ENCODE peak calls at places on chromosomes 6 and 20, in eight cellular contexts. W is CD8-positive, alpha-beta T cell; J is RWPE1; E is A673; K is A549; D is brain microvascular endothelial cell; I is HL-60; Z is BJ. T is an unnamed sample.

GRCh38 chr6:144469144-144469575 is 184.0 kb downstream of the UTRN start:
- DNase-seq in W (no peak), J (no peak), E (no peak), K (no peak), D (no peak), I (no peak), Z (no peak), T (no peak)

GRCh38 chr6:55617272-55617671 is 38.3 kb upstream of the HMGCLL1 start:
- DNase-seq in W (no peak), J (peak; percentile 7), E (peak; percentile 74), K (no peak), D (peak; percentile 42), I (peak; percentile 14), Z (no peak), T (peak; percentile 57)

GRCh38 chr6:53725791-53726575 is 60.4 kb upstream of the KLHL31 start:
- DNase-seq in W (peak; percentile 84), J (peak; percentile 71), E (peak; percentile 85), K (peak; percentile 66), D (peak; percentile 45), I (peak; percentile 73), Z (no peak), T (peak; percentile 87)

GRCh38 chr6:53496797-53497196 is 48.1 kb downstream of the GCLC start:
- DNase-seq in W (no peak), J (peak; percentile 77), E (no peak), K (peak; percentile 32), D (peak; percentile 87), I (no peak), Z (peak; percentile 48), T (peak; percentile 49)

GRCh38 chr6:1770435-1770843 is 160.7 kb downstream of the FOXC1 start:
- DNase-seq in W (peak; percentile 69), J (no peak), E (no peak), K (no peak), D (peak; percentile 18), I (no peak), Z (no peak), T (no peak)

GRCh38 chr6:130602151-130602770 is 224.9 kb upstream of the SMLR1 start:
- DNase-seq in W (no peak), J (peak; percentile 97), E (peak; percentile 96), K (peak; percentile 3), D (peak; percentile 96), I (no peak), Z (peak; percentile 92), T (peak; percentile 50)

GRCh38 chr6:130324657-130325056 is 41.2 kb upstream of the TMEM200A start:
- DNase-seq in W (no peak), J (no peak), E (no peak), K (no peak), D (peak; percentile 74), I (no peak), Z (no peak), T (no peak)

GRCh38 chr20:25177890-25178321 is 17.6 kb upstream of the ENTPD6 start:
- DNase-seq in W (no peak), J (peak; percentile 68), E (no peak), K (no peak), D (no peak), I (no peak), Z (no peak), T (no peak)

GRCh38 chr20:4637081-4637797 is 84.5 kb upstream of the PRND start:
- DNase-seq in W (no peak), J (peak; percentile 48), E (peak; percentile 49), K (no peak), D (no peak), I (no peak), Z (no peak), T (peak; percentile 19)

GRCh38 chr6:33428219-33428890 is 8.5 kb downstream of the SYNGAP1 start:
- DNase-seq in W (peak; percentile 62), J (peak; percentile 79), E (peak; percentile 59), K (peak; percentile 83), D (peak; percentile 35), I (peak; percentile 70), Z (no peak), T (peak; percentile 67)
- TF ChIP-seq CTCF in W (peak; percentile 61), J (peak; percentile 25), E (peak; percentile 44), K (no peak), D (peak; percentile 65), I (peak; percentile 2), Z (peak; percentile 34), T (no peak)

DNA sequence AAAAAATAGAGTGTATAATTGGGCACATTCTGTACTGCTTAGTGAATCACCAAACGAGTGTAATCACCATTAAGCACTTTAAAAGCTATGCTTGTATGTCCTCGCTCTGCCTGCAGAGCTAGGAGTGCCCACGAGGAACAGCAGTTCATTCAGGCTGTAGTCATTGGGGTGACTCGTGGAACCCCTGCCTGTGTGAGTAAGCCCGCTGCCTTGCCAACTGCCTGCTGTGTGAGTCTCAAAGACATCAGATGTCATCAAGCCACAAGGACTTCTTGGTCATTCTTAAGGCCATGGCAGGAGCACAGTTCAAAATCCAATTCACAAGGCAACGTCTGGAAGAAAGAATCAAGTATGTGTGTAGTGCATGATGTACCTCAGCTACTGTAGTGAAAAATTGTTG is 60.4 kb downstream of the FOXO3 start:
- DNase-seq in W (no peak), J (peak; percentile 45), E (peak; percentile 36), K (no peak), D (peak; percentile 88), I (no peak), Z (peak; percentile 37), T (no peak)
- TF ChIP-seq CTCF in W (no peak), J (no peak), E (no peak), K (no peak), D (peak; percentile 44), I (no peak), Z (peak; percentile 16), T (no peak)

GRCh38 chr6:132764370-132764769 is 6.7 kb upstream of the VNN2 start:
- DNase-seq in W (no peak), J (peak; percentile 73), E (peak; percentile 34), K (peak; percentile 10), D (peak; percentile 41), I (no peak), Z (peak; percentile 41), T (peak; percentile 61)
- TF ChIP-seq CTCF in W (no peak), J (no peak), E (no peak), K (no peak), D (no peak), I (no peak), Z (no peak), T (no peak)

DNA sequence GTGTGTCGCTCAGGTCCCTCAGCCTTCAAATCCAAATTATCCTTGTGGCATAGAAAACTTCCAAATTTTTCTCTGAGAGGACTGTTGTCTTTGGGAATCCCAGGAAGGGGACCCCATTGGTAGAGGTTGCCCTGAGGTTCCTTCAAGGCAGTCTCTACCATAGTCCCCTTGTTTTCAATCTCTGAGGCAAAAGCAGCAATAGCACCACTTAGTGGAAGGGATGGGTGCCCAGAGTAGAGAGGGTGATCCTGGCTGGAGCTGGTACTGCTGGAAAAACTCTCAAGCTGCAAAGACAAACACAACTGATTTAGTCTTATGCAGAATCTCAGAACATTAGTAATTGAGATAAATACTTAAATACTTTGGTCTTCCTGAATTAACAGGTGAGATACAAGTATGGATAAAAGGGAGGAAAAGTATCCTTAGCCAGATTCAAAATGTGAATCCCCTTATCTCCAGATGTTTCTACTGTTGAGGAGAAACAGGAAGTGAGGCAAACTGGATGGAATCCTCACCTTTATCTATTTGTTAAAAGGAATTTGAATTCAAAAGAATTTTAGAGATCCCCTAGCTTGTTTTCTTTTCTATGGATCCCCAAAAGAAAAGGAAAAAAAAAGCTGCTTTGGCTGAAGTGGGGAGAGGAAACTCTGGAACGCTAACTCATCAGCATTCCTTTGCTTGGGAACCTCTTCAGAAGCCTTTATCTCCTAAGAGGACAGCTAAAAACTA is 13.4 kb downstream of the ZNF318 start:
- DNase-seq in W (no peak), J (no peak), E (peak; percentile 26), K (peak; percentile 7), D (no peak), I (peak; percentile 12), Z (no peak), T (peak; percentile 40)
- TF ChIP-seq CTCF in W (no peak), J (no peak), E (peak; percentile 41), K (peak; percentile 12), D (peak; percentile 52), I (peak; percentile 6), Z (peak; percentile 19), T (peak; percentile 42)